ENCODE peak calls at places on chromosome 11, in seven cellular contexts. Q, J, Y, R, E, L and B are unnamed samples. For H3K4me1, the result is how much of the 10 kb centered on the place peaks cover.

GRCh38 chr11:87428266-87428665 is 390.5 kb downstream of the TMEM135 start:
- DNase-seq in L (no peak), J (no peak), Q (no peak), Y (no peak), R (no peak), E (no peak), B (no peak)

GRCh38 chr11:56740107-56740506 is 8.4 kb downstream of the OR9G4 start:
- DNase-seq in L (no peak), Y (no peak), R (no peak), Q (no peak), J (no peak), E (no peak), B (no peak)

GRCh38 chr11:69497221-69497787 is 15.8 kb downstream of the LINC01488 start:
- DNase-seq in L (no peak), R (peak), Q (no peak), J (no peak), Y (peak), E (peak), B (no peak)

GRCh38 chr11:107040447-107041444 is 22.5 kb upstream of the GUCY1A2 start:
- DNase-seq in R (no peak), Y (no peak), E (no peak), L (no peak), J (no peak), Q (no peak), B (no peak)

GRCh38 chr11:56340289-56340688 is 5.5 kb upstream of the OR8K1 start:
- DNase-seq in R (no peak), J (no peak), Y (no peak), L (no peak), E (no peak), Q (no peak), B (no peak)

GRCh38 chr11:31254411-31254810 is 115.1 kb downstream of the DCDC1 start:
- DNase-seq in E (no peak), Q (no peak), Y (no peak), R (no peak), L (no peak), J (no peak), B (no peak)

GRCh38 chr11:74504100-74504691 is 10.7 kb upstream of the LIPT2 start:
- DNase-seq in R (no peak), Q (no peak), E (no peak), Y (no peak), J (no peak), L (no peak), B (no peak)

GRCh38 chr11:114059984-114060401 is 482 bp downstream of the ZBTB16 start:
- DNase-seq in L (no peak), Y (peak), Q (no peak), J (peak), E (no peak), R (no peak), B (peak)

GRCh38 chr11:96260526-96260925 is 82.5 kb downstream of the MAML2 start:
- DNase-seq in Q (no peak), R (no peak), Y (no peak), L (no peak), J (no peak), E (no peak), B (no peak)

GRCh38 chr11:103602846-103603245 is 433.6 kb upstream of the DDI1 start:
- DNase-seq in J (no peak), R (no peak), E (no peak), Y (no peak), Q (no peak), L (no peak), B (no peak)

GRCh38 chr11:70739811-70740474 is 341.6 kb downstream of the CTTN start:
- DNase-seq in L (no peak), E (no peak), J (no peak), Y (no peak), Q (no peak), R (no peak), B (no peak)

GRCh38 chr11:75342966-75343870 is 8.2 kb downstream of the ARRB1 start:
- DNase-seq in L (no peak), Y (no peak), E (no peak), Q (no peak), J (no peak), R (no peak), B (no peak)

GRCh38 chr11:6576471-6577373 is 26.7 kb downstream of the RRP8 start:
- DNase-seq in R (no peak), E (no peak), L (no peak), Y (no peak), Q (peak), J (no peak), B (no peak)

GRCh38 chr11:126405906-126406305 is 50.4 kb downstream of the ST3GAL4 start:
- DNase-seq in E (no peak), L (no peak), R (peak), Y (no peak), Q (no peak), J (no peak), B (no peak)

GRCh38 chr11:4683020-4683419 is 14.6 kb downstream of the OR51E2 start:
- DNase-seq in J (no peak), Y (no peak), L (no peak), E (no peak), Q (no peak), R (no peak), B (no peak)

GRCh38 chr11:70536051-70536877 is 137.9 kb downstream of the CTTN start:
- DNase-seq in J (no peak), L (no peak), Y (peak), Q (peak), R (no peak), E (no peak), B (no peak)

GRCh38 chr11:125368757-125369156 is 127.3 kb downstream of the FEZ1 start:
- DNase-seq in R (no peak), Y (no peak), L (no peak), J (no peak), E (no peak), Q (no peak), B (no peak)

GRCh38 chr11:112128483-112129121 is 35.3 kb downstream of the IL18 start:
- DNase-seq in J (no peak), R (peak), Q (peak), E (no peak), Y (peak), L (no peak), B (no peak)

GRCh38 chr11:74097838-74098237 is 73.0 kb downstream of the C2CD3 start:
- DNase-seq in R (no peak), Q (no peak), Y (no peak), J (no peak), L (no peak), E (no peak), B (no peak)

GRCh38 chr11:126824035-126824607 is 176.4 kb downstream of the KIRREL3 start:
- DNase-seq in J (no peak), Y (no peak), R (no peak), Q (no peak), E (peak), L (no peak), B (no peak)

GRCh38 chr11:113773092-113773415 is 438 bp downstream of the ZW10 start:
- DNase-seq in L (no peak), E (no peak), Y (no peak), Q (no peak), J (peak), R (no peak), B (no peak)

GRCh38 chr11:104956528-104956927 is 11.8 kb downstream of the CASP4 start:
- DNase-seq in L (no peak), Q (no peak), J (no peak), Y (no peak), R (no peak), E (no peak), B (no peak)

GRCh38 chr11:95692526-95693270 is 96.9 kb downstream of the FAM76B start:
- DNase-seq in J (no peak), E (no peak), Y (no peak), L (no peak), R (no peak), Q (no peak), B (no peak)

GRCh38 chr11:109267293-109268095 is 154.5 kb upstream of the C11orf87 start:
- DNase-seq in R (peak), L (no peak), J (no peak), E (no peak), Q (no peak), Y (no peak), B (no peak)

GRCh38 chr11:119680899-119681370 is 48.1 kb downstream of the NECTIN1 start:
- DNase-seq in J (no peak), R (peak), Q (no peak), L (no peak), E (no peak), Y (peak), B (no peak)

GRCh38 chr11:74749127-74749964 is 697 bp downstream of the RNF169 start:
- DNase-seq in J (no peak), Q (peak), E (no peak), L (no peak), R (peak), Y (peak), B (peak)

GRCh38 chr11:105719073-105719846 is 109.4 kb downstream of the GRIA4 start:
- DNase-seq in J (no peak), Q (no peak), R (peak), Y (no peak), E (no peak), L (no peak), B (no peak)

GRCh38 chr11:26227311-26227710 is 104.6 kb upstream of the ANO3 start:
- DNase-seq in Y (no peak), J (no peak), Q (peak), E (no peak), R (no peak), L (no peak), B (no peak)

GRCh38 chr11:23727821-23728220 is 769.0 kb upstream of the LUZP2 start:
- DNase-seq in L (no peak), E (no peak), R (peak), Y (no peak), J (no peak), Q (no peak), B (no peak)

GRCh38 chr11:29282088-29282487 is 734.7 kb downstream of the KCNA4 start:
- DNase-seq in R (peak), Y (no peak), Q (no peak), J (no peak), L (no peak), E (no peak), B (no peak)

GRCh38 chr11:120337896-120338840 is 2.0 kb downstream of the ARHGEF12 start:
- DNase-seq in L (no peak), R (no peak), J (no peak), Y (no peak), E (no peak), Q (no peak), B (no peak)

GRCh38 chr11:62217191-62217748 is 8.8 kb downstream of the SCGB2A1 start:
- DNase-seq in J (no peak), E (no peak), R (no peak), Q (no peak), L (no peak), Y (no peak), B (no peak)

DNA sequence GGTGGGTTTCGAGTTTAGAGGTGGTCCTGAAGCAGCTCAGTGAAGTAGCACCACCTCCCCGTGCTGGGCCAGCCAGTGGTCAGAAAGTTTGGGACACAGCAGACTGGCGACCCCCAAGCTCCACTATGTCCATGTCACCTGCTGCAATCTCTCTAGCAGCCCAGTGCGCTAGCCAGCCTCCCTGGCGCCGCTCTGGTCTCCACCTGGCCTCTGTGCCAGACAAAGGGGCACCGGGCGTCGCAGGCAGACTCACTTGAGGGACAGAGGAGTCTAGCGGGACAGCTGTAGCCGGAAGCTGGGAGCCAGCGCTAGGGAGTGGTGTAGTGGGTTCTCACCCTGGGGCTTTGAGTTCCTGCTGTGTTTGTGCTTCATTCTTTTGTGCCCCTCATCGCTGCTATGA is 25.5 kb downstream of the MYBPC3 start:
- DNase-seq in R (no peak), Q (peak), L (no peak), J (no peak), Y (no peak), E (no peak), B (no peak)
- H3K4me1 ChIP-seq in R (under half), Q (under half), L (under half), J (under half), Y (under half), E (under half), B (under half)

GRCh38 chr11:77086521-77087472 is 15.8 kb upstream of the OMP start:
- DNase-seq in E (no peak), J (no peak), Q (no peak), L (no peak), R (no peak), Y (peak), B (no peak)
- H3K4me1 ChIP-seq in E (under half), J (under half), Q (under half), L (half or more), R (under half), Y (under half), B (under half)

DNA sequence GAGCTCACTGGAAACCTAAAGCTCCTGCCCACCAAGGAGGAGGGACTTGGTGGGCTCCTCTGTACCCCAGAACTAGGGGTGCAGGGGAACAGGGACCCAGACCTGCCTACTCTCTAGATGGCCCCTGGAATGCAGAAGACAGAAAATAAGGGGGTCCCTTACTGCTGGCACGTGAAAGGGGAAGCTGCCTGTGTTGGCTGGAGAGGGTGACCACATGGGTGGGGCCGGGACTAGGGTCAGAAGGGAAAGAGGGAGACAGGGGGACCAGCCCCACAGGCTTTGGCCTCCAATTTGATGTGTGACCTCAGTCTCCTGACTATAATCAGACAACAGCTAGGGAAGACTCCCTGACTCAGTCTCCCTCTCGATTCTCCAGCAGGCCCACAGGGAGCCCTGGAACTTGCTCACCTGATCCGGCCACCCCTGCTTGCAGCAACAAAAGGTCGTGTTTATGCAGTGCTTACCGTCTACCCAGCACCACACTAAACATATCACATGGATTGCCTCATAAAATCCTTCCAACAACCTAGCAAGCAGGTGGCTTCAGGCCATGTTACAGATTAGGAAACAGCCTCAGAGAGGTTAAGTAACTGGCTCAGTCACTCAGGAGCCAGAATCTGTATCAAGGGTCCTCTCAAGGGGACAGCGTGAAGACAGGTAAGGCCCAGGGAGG is 10.2 kb downstream of the ARAP1 start:
- DNase-seq in R (no peak), J (no peak), E (no peak), L (no peak), Y (peak), Q (no peak), B (no peak)
- H3K4me1 ChIP-seq in R (half or more), J (under half), E (under half), L (half or more), Y (under half), Q (under half), B (half or more)

GRCh38 chr11:12827369-12827768 is 153.1 kb downstream of the TEAD1 start:
- DNase-seq in R (no peak), Q (no peak), Y (no peak), E (no peak), L (no peak), J (no peak), B (no peak)
- H3K4me1 ChIP-seq in R (under half), Q (under half), Y (half or more), E (under half), L (half or more), J (under half), B (under half)

DNA sequence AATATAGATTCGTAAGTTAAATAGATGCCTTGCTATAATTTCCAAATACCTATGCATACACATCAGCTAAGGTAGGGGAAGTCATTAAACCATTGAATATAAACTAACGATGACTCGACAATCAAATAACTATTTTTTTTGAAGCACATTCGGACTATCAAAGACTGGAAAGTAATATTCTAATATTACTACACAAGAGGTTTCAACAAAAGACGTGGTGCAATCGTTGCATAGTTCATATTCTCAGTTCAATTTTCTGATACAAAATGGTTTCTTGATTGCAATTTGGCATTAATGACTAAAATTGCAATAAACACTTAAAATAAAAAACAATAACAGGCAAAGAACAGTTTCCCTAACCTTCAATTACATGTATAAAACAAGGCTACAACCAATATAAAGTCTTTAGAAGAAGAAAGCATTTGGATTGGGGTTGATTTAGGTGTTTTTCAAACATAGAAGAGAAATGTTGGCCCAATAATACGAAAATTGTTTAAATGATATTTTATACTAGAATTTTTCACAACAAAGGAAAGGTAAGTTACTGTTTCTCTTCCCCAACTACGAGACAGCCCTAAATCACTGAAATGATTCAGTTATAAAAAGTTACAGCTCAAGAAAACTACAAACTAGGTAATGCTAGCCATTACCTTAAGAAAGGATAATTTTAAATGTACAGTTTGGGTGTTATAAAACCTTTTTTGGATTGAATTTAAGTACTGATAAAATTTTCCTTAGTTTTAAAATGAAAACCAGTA is 17.6 kb downstream of the BLID start:
- DNase-seq in Y (no peak), E (no peak), R (no peak), L (no peak), J (no peak), Q (no peak), B (no peak)
- H3K4me1 ChIP-seq in Y (under half), E (under half), R (under half), L (under half), J (under half), Q (under half), B (under half)